ENCODE peak calls at places on chromosomes 3 and 15, in seven cellular contexts. W is GM04504, C is anterior cingulate cortex, Y is neural crest cell, D is ureter, K is GM23338, A is ascending aorta. N is an unnamed sample.

GRCh38 chr3:172294238-172294806 is 153.9 kb downstream of the GHSR start:
- DNase-seq in Y (no peak), C (no peak), A (no peak), D (no peak), K (no peak), W (no peak), N (no peak)

GRCh38 chr3:192726386-192726785 is 955 bp downstream of the FGF12 start:
- DNase-seq in Y (no peak), K (no peak), A (no peak), W (no peak), C (no peak), D (no peak), N (no peak)

GRCh38 chr3:85667744-85668143 is 709.0 kb downstream of the CADM2 start:
- DNase-seq in D (no peak), A (no peak), K (no peak), W (no peak), Y (no peak), C (no peak), N (no peak)

GRCh38 chr3:142028174-142028833 is 121.0 kb downstream of the TFDP2 start:
- DNase-seq in A (no peak), W (peak), C (no peak), D (no peak), K (peak), Y (peak), N (no peak)

GRCh38 chr3:119628816-119629445 is 31.2 kb downstream of the PLA1A start:
- DNase-seq in K (no peak), Y (no peak), D (no peak), C (no peak), A (no peak), W (peak), N (no peak)

GRCh38 chr3:150577854-150578253 is 25.3 kb upstream of the SELENOT start:
- DNase-seq in D (no peak), Y (no peak), C (no peak), W (no peak), A (no peak), K (no peak), N (no peak)

GRCh38 chr3:158819282-158819681 is 17.4 kb downstream of the MFSD1 start:
- DNase-seq in K (no peak), D (no peak), W (no peak), A (no peak), C (no peak), Y (no peak), N (no peak)

GRCh38 chr3:15690250-15690649 is 88.7 kb downstream of the BTD start:
- DNase-seq in K (no peak), D (no peak), C (no peak), W (no peak), Y (no peak), A (no peak), N (no peak)

GRCh38 chr15:52368402-52368801 is 72.8 kb upstream of the MYO5C start:
- DNase-seq in A (no peak), W (no peak), C (no peak), K (no peak), D (no peak), Y (no peak), N (no peak)

GRCh38 chr15:46089438-46090044 is 454.7 kb downstream of the SQOR start:
- DNase-seq in D (no peak), C (no peak), Y (no peak), K (no peak), A (no peak), W (no peak), N (no peak)

GRCh38 chr3:108189477-108189876 is 32.7 kb downstream of the IFT57 start:
- DNase-seq in C (no peak), K (no peak), W (no peak), D (no peak), A (no peak), Y (no peak), N (no peak)

GRCh38 chr3:24185738-24186384 is 240.8 kb downstream of the NR1D2 start:
- DNase-seq in A (no peak), C (no peak), K (peak), Y (peak), D (peak), W (no peak), N (no peak)

GRCh38 chr15:99212401-99212800 is 37.0 kb downstream of the TTC23 start:
- DNase-seq in W (no peak), C (no peak), Y (no peak), D (no peak), A (no peak), K (no peak), N (peak)

GRCh38 chr3:150293401-150294001 is 114.6 kb upstream of the TSC22D2 start:
- DNase-seq in C (no peak), Y (no peak), K (no peak), W (peak), D (no peak), A (no peak), N (no peak)

GRCh38 chr15:96122077-96123027 is 208.1 kb upstream of the NR2F2 start:
- DNase-seq in C (peak), K (no peak), Y (no peak), D (no peak), W (no peak), A (no peak), N (no peak)

GRCh38 chr3:16504242-16504641 is 9.3 kb downstream of the RFTN1 start:
- DNase-seq in A (no peak), W (peak), C (no peak), Y (no peak), D (no peak), K (no peak), N (no peak)

GRCh38 chr3:113532698-113533533 is 561 bp downstream of the SIDT1 start:
- DNase-seq in W (no peak), D (peak), K (peak), C (peak), A (no peak), Y (peak), N (no peak)

GRCh38 chr3:12392101-12392878 is 92.0 kb upstream of the TSEN2 start:
- DNase-seq in K (no peak), D (no peak), Y (no peak), A (no peak), W (no peak), C (no peak), N (no peak)

GRCh38 chr15:23420806-23421575 is 26.1 kb downstream of the GOLGA6L2 start:
- DNase-seq in W (no peak), K (no peak), Y (no peak), C (no peak), D (no peak), A (no peak), N (peak)

GRCh38 chr3:40765884-40766283 is 241.1 kb downstream of the ZNF621 start:
- DNase-seq in Y (no peak), D (no peak), A (no peak), W (no peak), C (no peak), K (no peak), N (no peak)

GRCh38 chr3:125481786-125482185 is 38.2 kb downstream of the SNX4 start:
- DNase-seq in K (no peak), C (no peak), Y (no peak), W (no peak), D (no peak), A (no peak), N (no peak)

GRCh38 chr15:89119489-89120478 is 31.5 kb downstream of the ABHD2 start:
- DNase-seq in Y (no peak), K (no peak), W (no peak), C (no peak), D (no peak), A (no peak), N (no peak)

GRCh38 chr15:96593735-96594134 is 263.2 kb downstream of the NR2F2 start:
- DNase-seq in A (no peak), K (peak), W (no peak), D (no peak), C (no peak), Y (no peak), N (no peak)

GRCh38 chr3:34683851-34684250 is 885.4 kb downstream of the PDCD6IP start:
- DNase-seq in D (peak), C (no peak), A (no peak), K (peak), W (peak), Y (peak), N (no peak)

GRCh38 chr15:64274541-64274940 is 81.4 kb downstream of the CSNK1G1 start:
- DNase-seq in K (no peak), W (no peak), C (no peak), A (no peak), D (no peak), Y (no peak), N (no peak)

GRCh38 chr3:197501879-197502620 is 53.7 kb downstream of the BDH1 start:
- DNase-seq in Y (no peak), A (no peak), C (peak), W (no peak), K (peak), D (no peak), N (no peak)

GRCh38 chr3:53132347-53132746 is 2.1 kb upstream of the RFT1 start:
- DNase-seq in K (no peak), A (no peak), D (no peak), Y (no peak), C (no peak), W (no peak), N (no peak)

GRCh38 chr3:159824341-159824740 is 164.3 kb upstream of the IL12A start:
- DNase-seq in K (no peak), W (peak), A (no peak), D (no peak), Y (no peak), C (no peak), N (no peak)

GRCh38 chr3:42043116-42043796 is 47.9 kb upstream of the TRAK1 start:
- DNase-seq in C (no peak), K (peak), Y (peak), A (no peak), W (no peak), D (no peak), N (peak)

GRCh38 chr3:6518709-6519345 is 342.1 kb upstream of the GRM7 start:
- DNase-seq in A (no peak), D (no peak), K (no peak), C (no peak), Y (no peak), W (no peak), N (no peak)

GRCh38 chr3:72247645-72248388 is 462.9 kb upstream of the PROK2 start:
- DNase-seq in W (no peak), Y (no peak), K (no peak), C (peak), A (no peak), D (no peak), N (no peak)

GRCh38 chr3:43062040-43062555 is 43.8 kb downstream of the POMGNT2 start:
- DNase-seq in K (no peak), C (no peak), Y (no peak), W (no peak), A (no peak), D (no peak), N (no peak)

GRCh38 chr3:40109641-40110490 is 199.6 kb upstream of the EIF1B start:
- DNase-seq in W (no peak), A (no peak), K (peak), C (no peak), D (no peak), Y (no peak), N (no peak)

GRCh38 chr3:197430961-197431910 is 124.5 kb downstream of the BDH1 start:
- DNase-seq in K (no peak), C (no peak), Y (no peak), A (no peak), W (peak), D (no peak), N (no peak)